ENCODE peak calls at places on chromosomes 12 and 14, in six cellular contexts. J, W, L, O, C and S are unnamed samples. For H3K9me3, the result is how much of the 10 kb centered on the place peaks cover.

GRCh38 chr12:67697981-67698380 is 49.4 kb downstream of the DYRK2 start:
- DNase-seq in W (no peak), O (no peak), L (no peak), J (no peak), C (no peak), S (no peak)

GRCh38 chr14:95885866-95886265 is 9.2 kb downstream of the TUNAR start:
- DNase-seq in O (no peak), L (no peak), W (no peak), J (no peak), C (peak), S (no peak)

GRCh38 chr12:116910645-116911449 is at the start of gene FBXW8:
- DNase-seq in J (peak), W (peak), O (peak), C (peak), L (peak), S (peak)

GRCh38 chr12:101455685-101456084 is 19.5 kb upstream of the SPIC start:
- DNase-seq in C (no peak), L (no peak), W (no peak), O (no peak), J (no peak), S (no peak)

GRCh38 chr14:103519043-103519836 is 3.4 kb downstream of the CKB start:
- DNase-seq in O (peak), L (no peak), C (peak), J (no peak), W (no peak), S (peak)

GRCh38 chr14:89844508-89844907 is 110.0 kb downstream of the EFCAB11 start:
- DNase-seq in O (no peak), W (no peak), L (no peak), C (no peak), J (no peak), S (no peak)

GRCh38 chr12:125188912-125189881 is 124.0 kb downstream of the AACS start:
- DNase-seq in J (no peak), W (no peak), O (no peak), L (no peak), C (no peak), S (no peak)

GRCh38 chr12:14366211-14366762 is 805 bp downstream of the ATF7IP start:
- DNase-seq in O (no peak), C (no peak), J (no peak), W (no peak), L (no peak), S (no peak)

GRCh38 chr14:73788871-73789590 is 62.6 kb upstream of the PTGR2 start:
- DNase-seq in W (no peak), J (no peak), C (peak), O (no peak), L (no peak), S (no peak)

GRCh38 chr12:29695026-29695425 is 88.7 kb downstream of the TMTC1 start:
- DNase-seq in O (no peak), C (no peak), L (no peak), W (no peak), J (no peak), S (no peak)

GRCh38 chr14:77184396-77185092 is 2.9 kb downstream of the TMEM63C start:
- DNase-seq in O (no peak), J (peak), L (no peak), C (no peak), W (peak), S (peak)

GRCh38 chr12:32983968-32984367 is 87.4 kb upstream of the PKP2 start:
- DNase-seq in W (no peak), O (no peak), J (no peak), C (no peak), L (no peak), S (no peak)

DNA sequence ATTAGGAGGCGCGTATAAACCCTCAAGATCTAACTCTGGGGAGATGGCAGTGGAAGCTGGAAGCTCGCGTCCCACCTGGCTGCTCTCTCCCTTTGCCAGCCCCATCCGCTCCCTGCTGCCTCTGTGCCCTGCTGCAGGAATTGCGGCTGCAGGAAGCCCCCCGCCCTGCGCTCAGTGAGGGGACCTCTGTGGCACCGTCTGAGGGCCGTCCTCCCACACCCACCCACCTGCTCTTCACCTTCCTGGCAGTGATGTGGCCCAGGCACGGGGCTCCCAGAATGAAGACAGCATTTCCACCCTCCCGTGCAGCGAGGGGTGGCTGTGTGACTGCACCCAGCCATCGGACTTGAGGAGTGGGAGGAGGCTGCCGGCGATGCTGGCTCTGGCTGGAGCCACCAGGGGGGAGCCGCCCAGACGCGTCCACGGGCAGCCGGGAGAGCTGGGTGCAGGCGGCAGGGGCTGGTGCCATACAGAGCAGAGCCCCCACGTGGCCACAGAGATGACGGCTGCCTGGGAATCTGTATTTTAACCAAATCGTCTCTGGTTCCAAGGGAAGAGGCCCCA is 28.3 kb upstream of the GALNT9 start:
- DNase-seq in O (no peak), C (peak), J (no peak), W (no peak), L (no peak), S (peak)
- H3K9me3 ChIP-seq in O (under half), C (under half), J (under half), W (under half), L (under half), S (under half)

GRCh38 chr14:68977741-68978549 is 1.2 kb downstream of the ACTN1 start:
- DNase-seq in C (peak), L (peak), J (peak), W (peak), O (peak), S (peak)
- TF ChIP-seq CTCF in C (peak), L (no peak), J (no peak), W (no peak), O (peak), S (no peak)

GRCh38 chr14:91414475-91415342 is 2.9 kb downstream of the CCDC88C start:
- DNase-seq in L (no peak), C (peak), J (no peak), W (no peak), O (no peak), S (no peak)

GRCh38 chr14:91413547-91414474 is 3.8 kb downstream of the CCDC88C start:
- DNase-seq in W (no peak), C (peak), L (peak), O (no peak), J (peak), S (peak)

GRCh38 chr14:91409991-91410401 is 7.6 kb downstream of the CCDC88C start:
- DNase-seq in O (no peak), L (no peak), W (no peak), C (no peak), J (no peak), S (no peak)

GRCh38 chr14:91412939-91413338 is 4.7 kb downstream of the CCDC88C start:
- DNase-seq in J (no peak), L (no peak), O (no peak), C (peak), W (no peak), S (no peak)

DNA sequence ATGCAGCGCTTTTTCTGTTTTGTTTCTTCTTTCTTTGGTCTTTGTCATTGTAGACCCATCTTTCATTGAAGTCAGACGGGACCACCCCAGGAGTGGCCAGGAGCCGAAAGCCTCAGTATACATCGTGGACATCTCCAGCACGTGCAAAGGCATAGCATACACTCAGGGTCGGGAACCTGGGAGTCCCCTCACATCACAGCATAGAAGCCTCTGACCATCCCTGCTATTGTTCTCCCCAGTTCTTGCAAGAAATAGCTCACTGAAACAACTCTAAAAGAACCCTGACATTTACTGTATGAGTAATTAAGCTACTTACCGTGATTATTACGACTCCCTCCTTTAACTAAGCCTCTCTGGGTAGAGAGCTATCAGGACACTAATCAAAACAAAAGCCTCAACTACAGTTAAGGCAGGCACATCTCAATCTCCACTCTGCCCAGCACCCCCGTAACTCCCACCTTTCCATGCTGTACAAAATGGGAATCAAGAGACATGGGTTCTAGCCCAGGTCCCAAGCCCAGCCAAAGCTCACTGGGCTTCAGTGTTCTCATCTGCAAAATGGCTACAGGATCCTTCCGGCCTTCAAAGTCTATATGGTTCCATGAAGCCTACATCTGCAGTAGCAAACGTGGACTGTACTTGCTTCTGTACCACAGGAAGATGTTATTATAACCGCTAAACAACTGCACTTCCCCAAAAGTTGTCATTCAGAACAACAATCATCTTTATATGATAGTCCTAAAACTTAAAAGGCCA is 6.7 kb downstream of the CCDC88C start:
- DNase-seq in J (no peak), O (no peak), C (peak), W (no peak), L (no peak), S (no peak)
- H3K4me3 ChIP-seq in J (no peak), O (no peak), C (no peak), W (no peak), L (peak), S (no peak)

GRCh38 chr14:27056586-27056985 is 458.8 kb upstream of the NOVA1 start:
- DNase-seq in O (no peak), C (no peak), L (no peak), W (no peak), J (no peak), S (no peak)
- H3K9me3 ChIP-seq in O (under half), C (under half), L (under half), W (under half), J (under half), S (under half)

DNA sequence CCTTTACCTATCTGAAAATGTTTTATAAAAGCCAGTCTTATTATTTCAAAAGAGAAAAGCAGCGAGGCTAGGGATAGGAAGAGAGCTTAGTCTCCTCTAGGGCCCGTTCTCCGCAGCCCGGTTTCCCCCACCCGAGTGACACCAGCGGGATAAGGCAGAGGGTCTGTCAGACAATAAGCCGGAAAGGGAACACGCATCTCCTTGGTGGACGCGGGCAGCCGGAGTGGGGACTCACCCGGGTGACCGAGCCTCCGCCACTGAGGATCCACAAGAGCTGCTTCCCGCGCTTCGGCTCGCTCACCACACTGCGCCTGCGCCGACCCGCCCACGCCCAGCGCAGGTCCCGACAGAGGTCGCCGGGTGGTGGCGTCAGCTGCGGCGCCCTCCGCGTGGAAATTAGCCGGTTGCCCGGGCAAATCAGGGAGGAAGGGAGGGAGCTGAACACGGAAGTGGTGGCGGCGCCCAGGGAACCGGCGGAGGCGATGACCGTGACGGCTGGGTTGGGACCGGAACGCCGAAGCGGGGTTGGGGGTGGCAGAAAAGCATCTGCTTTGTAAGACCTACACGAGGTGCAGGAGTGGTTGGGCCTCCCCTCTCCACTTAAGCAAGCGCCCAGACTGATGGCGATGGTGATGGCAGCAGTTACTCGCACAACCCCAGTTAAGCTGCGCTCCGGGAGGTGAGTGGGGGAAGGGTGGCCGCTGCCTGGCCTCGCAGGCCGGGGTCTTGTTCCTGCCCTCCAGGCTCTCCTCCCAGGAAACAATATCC is at the start of the genes SOCS4 and WDHD1:
- DNase-seq in W (peak), J (peak), O (peak), L (peak), C (peak), S (peak)
- TF ChIP-seq CTCF in W (no peak), J (no peak), O (peak), L (peak), C (peak), S (no peak)

DNA sequence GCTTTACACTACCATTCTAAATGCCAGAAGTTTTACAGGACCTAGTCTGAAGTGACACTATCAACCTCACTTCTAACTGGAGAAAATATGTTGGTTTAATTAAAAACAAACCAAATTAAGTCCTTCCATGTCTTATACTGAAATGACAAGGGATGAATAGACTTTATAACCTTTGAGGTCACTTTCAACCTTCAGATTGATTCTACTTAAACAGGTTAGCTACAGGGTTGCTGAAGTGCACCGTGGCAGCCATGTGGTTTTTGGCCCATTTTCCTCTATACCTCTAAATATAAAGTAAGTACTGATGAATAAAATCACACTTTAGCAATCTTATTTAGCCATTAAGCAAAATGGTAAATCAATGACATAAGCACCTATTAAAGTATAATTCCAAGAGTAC is 3.9 kb downstream of the SLC38A2 start:
- DNase-seq in W (no peak), O (no peak), J (no peak), L (no peak), C (no peak), S (no peak)
- H3K4me3 ChIP-seq in W (peak), O (peak), J (peak), L (no peak), C (peak), S (no peak)

DNA sequence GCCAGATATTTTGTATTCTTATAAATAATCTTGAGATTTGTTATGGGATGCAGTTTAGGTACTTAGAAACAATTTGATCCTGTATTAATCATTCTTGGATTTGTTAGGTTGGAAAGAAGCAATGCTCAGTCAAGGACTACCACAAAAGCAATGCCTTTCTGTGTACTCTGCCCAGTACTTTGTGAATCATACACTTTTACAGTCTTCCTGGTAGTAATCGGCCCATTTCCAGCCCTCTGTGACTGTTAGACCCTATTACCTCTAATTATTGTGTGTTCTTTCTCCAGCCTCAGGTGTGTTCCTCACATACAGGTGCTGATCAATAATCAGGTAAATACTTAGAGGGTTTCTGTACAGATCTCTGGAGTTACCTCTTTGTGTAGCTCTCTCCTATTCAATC is 609.0 kb downstream of the KCNH5 start:
- DNase-seq in C (no peak), J (no peak), W (no peak), O (no peak), L (no peak), S (no peak)
- H3K9me3 ChIP-seq in C (under half), J (under half), W (under half), O (under half), L (under half), S (half or more)

DNA sequence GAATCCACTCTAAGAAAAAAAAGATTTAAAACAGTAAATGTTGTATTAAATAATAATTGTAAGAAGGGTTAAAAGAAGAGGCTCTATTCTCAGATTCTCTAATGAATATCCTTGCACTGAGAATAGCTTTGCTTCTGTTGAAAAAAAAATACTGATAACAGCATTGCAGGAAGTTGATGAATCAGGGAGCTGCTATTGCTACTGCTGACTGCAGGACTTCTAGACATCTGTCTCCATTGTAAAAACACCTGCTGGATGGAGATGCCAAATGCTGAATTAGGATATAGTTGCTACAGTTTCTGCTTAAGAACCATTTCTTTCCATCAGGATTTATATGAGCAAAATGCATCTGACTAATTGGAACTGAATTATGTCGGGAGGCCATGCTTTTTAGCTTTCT is 50.3 kb upstream of the ANP32D start:
- DNase-seq in O (no peak), C (no peak), W (no peak), L (no peak), J (no peak), S (no peak)
- TF ChIP-seq CTCF in O (no peak), C (no peak), W (no peak), L (no peak), J (no peak), S (no peak)